ENCODE peak calls at places on chromosome 5, in four cellular contexts. V is DND-41, K is heart right ventricle, M is Panc1. J is an unnamed sample.

GRCh38 chr5:115600771-115601170 is 1.5 kb downstream of the TICAM2 start:
- DNase-seq in V (no peak), K (no peak), M (no peak), J (no peak)

GRCh38 chr5:100479079-100479688 is 56.0 kb upstream of the FAM174A start:
- DNase-seq in V (no peak), K (no peak), M (peak; percentile 10), J (no peak)

GRCh38 chr5:147818290-147818689 is 13.2 kb downstream of the SPINK1 start:
- DNase-seq in V (no peak), K (no peak), M (no peak), J (no peak)

GRCh38 chr5:73514418-73514817 is 16.2 kb downstream of the BTF3 start:
- DNase-seq in V (no peak), K (no peak), M (no peak), J (no peak)

GRCh38 chr5:10360686-10361085 is 7.2 kb downstream of the MARCHF6 start:
- DNase-seq in V (no peak), K (no peak), M (no peak), J (no peak)

GRCh38 chr5:42399702-42400101 is 23.5 kb upstream of the GHR start:
- DNase-seq in V (no peak), K (no peak), M (no peak), J (no peak)

GRCh38 chr5:2192496-2192895 is 309.8 kb upstream of the IRX4 start:
- DNase-seq in V (no peak), K (no peak), M (no peak), J (no peak)

GRCh38 chr5:153781325-153781724 is 257.4 kb downstream of the FAM114A2 start:
- DNase-seq in V (no peak), K (no peak), M (no peak), J (no peak)

GRCh38 chr5:6632324-6632930 is 417 bp downstream of the NSUN2 start:
- DNase-seq in V (no peak), K (peak; percentile 12), M (no peak), J (no peak)

GRCh38 chr5:116084231-116084630 is 594 bp upstream of the COMMD10 start:
- DNase-seq in V (peak; percentile 52), K (no peak), M (no peak), J (no peak)

GRCh38 chr5:159548517-159548916 is 218.2 kb upstream of the IL12B start:
- DNase-seq in V (no peak), K (no peak), M (no peak), J (no peak)

GRCh38 chr5:93192683-93193082 is 388.3 kb downstream of the NR2F1-AS1 start:
- DNase-seq in V (no peak), K (no peak), M (no peak), J (no peak)

GRCh38 chr5:74122175-74122574 is 496.2 kb downstream of the ARHGEF28 start:
- DNase-seq in V (no peak), K (no peak), M (no peak), J (no peak)

GRCh38 chr5:122163151-122164069 is 34.1 kb downstream of the ZNF474 start:
- DNase-seq in V (no peak), K (no peak), M (peak; percentile 62), J (no peak)

GRCh38 chr5:169980418-169981053 is at the start of gene INSYN2B:
- DNase-seq in V (peak; percentile 34), K (peak; percentile 40), M (peak; percentile 84), J (peak; percentile 58)

GRCh38 chr5:57698785-57699184 is 216.2 kb upstream of the ACTBL2 start:
- DNase-seq in V (no peak), K (no peak), M (peak; percentile 84), J (no peak)

GRCh38 chr5:63127054-63127453 is 548.4 kb downstream of the LRRC70 start:
- DNase-seq in V (no peak), K (no peak), M (no peak), J (no peak)

GRCh38 chr5:105952875-105953274 is 1717.9 kb downstream of the EFNA5 start:
- DNase-seq in V (no peak), K (no peak), M (no peak), J (no peak)

GRCh38 chr5:177473461-177473991 is at the start of gene DBN1:
- DNase-seq in V (peak; percentile 62), K (no peak), M (no peak), J (peak; percentile 66)

GRCh38 chr5:133321833-133322420 is 270.1 kb downstream of the HSPA4 start:
- DNase-seq in V (no peak), K (no peak), M (no peak), J (no peak)

GRCh38 chr5:160539431-160539830 is 117.8 kb downstream of the PTTG1 start:
- DNase-seq in V (no peak), K (no peak), M (no peak), J (no peak)

GRCh38 chr5:143086851-143087637 is 316.4 kb downstream of the NR3C1 start:
- DNase-seq in V (no peak), K (no peak), M (no peak), J (no peak)

GRCh38 chr5:90015584-90016018 is 394.0 kb downstream of the CETN3 start:
- DNase-seq in V (no peak), K (no peak), M (no peak), J (no peak)

GRCh38 chr5:156147251-156147947 is 179.6 kb upstream of the SGCD start:
- DNase-seq in V (no peak), K (no peak), M (no peak), J (no peak)

GRCh38 chr5:141236516-141237313 is 8.5 kb upstream of the PCDHB15 start:
- DNase-seq in V (no peak), K (no peak), M (no peak), J (no peak)
- H3K9me3 ChIP-seq in V (peaks cover 2% of the 10 kb centered on the region), K (peaks cover 98% of the 10 kb centered on the region), M (peaks cover 66% of the 10 kb centered on the region), J (no peaks in the 10 kb centered on the region)

DNA sequence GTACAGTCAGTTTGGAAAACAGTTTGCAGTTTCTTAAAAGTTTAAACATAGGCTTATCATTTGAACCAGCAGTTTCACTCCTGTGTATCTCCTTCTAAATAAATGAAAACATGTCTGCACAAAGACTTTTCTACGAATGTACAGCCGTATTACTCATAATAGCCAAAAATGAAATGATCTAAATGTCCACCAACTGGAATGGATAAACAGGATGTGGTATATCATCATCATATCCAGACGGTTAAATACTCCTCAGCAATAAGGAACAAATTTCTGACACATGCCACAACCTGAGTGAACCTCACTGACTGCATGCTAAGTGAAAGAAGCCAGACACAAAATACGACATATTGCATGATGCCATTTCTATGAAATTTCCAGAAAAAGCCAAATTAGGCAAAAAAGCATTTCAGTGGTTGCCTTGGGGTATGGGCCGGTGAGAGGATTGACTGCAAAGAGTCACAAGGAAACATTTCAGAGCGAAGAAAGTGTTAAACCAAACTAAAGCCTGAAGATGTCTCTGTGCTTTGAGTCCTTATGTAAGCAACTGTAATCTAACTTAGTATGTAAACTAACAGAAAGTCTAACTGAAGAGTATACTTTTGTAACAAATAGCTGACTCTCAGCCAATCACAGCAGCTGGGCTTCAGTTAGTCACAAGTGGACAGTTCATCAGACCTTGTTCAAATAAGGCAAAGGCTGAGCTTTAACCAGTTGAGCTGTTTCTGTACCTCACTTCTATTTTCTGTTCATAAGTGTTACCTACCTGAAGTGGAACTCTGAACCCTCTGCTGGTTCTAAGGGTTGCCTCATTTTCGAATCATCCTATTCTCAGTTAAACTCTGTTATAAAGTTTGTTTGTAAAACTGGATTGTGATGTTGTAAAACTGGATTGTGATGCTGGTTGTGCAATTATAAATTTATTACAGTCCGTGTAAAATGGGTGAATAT is 65.2 kb downstream of the TRIO start:
- DNase-seq in V (no peak), K (no peak), M (peak; percentile 97), J (no peak)
- H3K4me3 ChIP-seq in V (no peak overlapping the region), K (no peak overlapping the region), M (peak overlapping the region; percentile 25), J (no peak overlapping the region)

DNA sequence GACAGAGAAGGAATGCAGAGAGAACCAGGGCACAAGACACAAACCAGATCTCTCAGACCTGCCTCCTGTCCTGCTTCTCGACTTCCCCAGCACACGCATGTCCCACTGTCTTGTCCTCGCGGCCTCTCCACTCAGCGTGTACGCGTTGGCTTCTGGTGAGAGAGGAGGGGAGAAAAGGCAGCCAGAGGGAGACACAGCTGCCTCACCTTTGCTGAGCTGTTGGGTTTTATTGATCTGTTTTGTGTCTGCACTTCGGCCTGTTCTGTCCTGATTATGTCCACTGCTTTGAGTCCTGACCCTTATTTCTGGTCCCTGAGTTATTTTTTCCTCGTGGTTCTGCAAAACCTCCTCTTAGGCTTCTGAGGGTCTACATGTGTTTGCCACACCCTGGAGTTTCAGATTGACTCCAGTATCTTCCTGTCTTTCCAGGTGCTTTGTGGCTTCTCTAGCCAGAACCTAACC is 87.5 kb upstream of the AGXT2 start:
- DNase-seq in V (no peak), K (no peak), M (no peak), J (no peak)
- H3K27ac ChIP-seq in V (no peak overlapping the region), K (no peak overlapping the region), M (no peak overlapping the region), J (no peak overlapping the region)

DNA sequence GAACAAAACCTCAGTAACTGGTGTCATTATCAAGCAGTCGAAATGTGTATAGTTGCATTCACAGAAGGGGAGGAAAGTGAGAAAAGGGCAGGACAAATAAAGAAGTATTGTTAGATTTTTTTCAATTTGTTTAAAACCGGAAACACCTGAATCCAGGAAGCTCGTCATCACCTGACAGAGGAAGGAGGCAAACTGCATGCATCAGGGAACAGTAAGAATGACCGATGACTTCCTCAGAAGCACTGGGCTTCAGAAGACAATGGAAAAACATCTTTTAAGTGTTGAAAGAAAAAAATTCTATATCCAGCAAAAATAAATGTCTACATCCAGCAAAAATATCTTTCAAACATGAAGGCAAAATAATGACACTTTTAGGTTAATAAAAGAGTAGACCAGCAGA is 29.5 kb downstream of the PLEKHG4B start:
- DNase-seq in V (no peak), K (no peak), M (no peak), J (no peak)
- H3K9me3 ChIP-seq in V (peaks cover 4% of the 10 kb centered on the region), K (peaks cover 23% of the 10 kb centered on the region), M (peaks cover 10% of the 10 kb centered on the region), J (no peaks in the 10 kb centered on the region)

GRCh38 chr5:107469064-107469463 is 201.7 kb downstream of the EFNA5 start:
- DNase-seq in V (peak; percentile 12), K (no peak), M (no peak), J (no peak)

GRCh38 chr5:107467137-107467932 is 203.4 kb downstream of the EFNA5 start:
- DNase-seq in V (no peak), K (peak; percentile 19), M (no peak), J (no peak)

GRCh38 chr5:107468286-107468685 is 202.5 kb downstream of the EFNA5 start:
- DNase-seq in V (no peak), K (no peak), M (no peak), J (no peak)

GRCh38 chr5:107470007-107470582 is 200.6 kb downstream of the EFNA5 start:
- DNase-seq in V (no peak), K (no peak), M (no peak), J (no peak)

GRCh38 chr5:107469485-107469884 is 201.3 kb downstream of the EFNA5 start:
- DNase-seq in V (peak; percentile 49), K (no peak), M (peak; percentile 92), J (no peak)
- H3K4me3 ChIP-seq in V (no peak overlapping the region), K (no peak overlapping the region), M (peak overlapping the region; percentile 6), J (no peak overlapping the region)